ENCODE peak calls at places on chromosome 17, in nine cellular contexts. Z is SK-N-SH, T is AG04450, Y is cardiac muscle cell, R is ascending aorta, N is neural progenitor cell, L is esophagus squamous epithelium, B is left ventricle myocardium inferior, P is pancreas. A is an unnamed sample. For H3K27me3, the result is how much of the 10 kb centered on the place peaks cover.

GRCh38 chr17:77723909-77724875 is 234.3 kb upstream of the TNRC6C start:
- DNase-seq in B (no peak), R (peak), T (no peak), P (no peak), L (no peak), Z (no peak), N (no peak), Y (no peak), A (no peak)

GRCh38 chr17:4938670-4939553 is 934 bp downstream of the SLC25A11 start:
- DNase-seq in Z (no peak), P (peak), L (no peak), R (no peak), B (no peak), T (no peak), Y (no peak), N (no peak), A (no peak)

GRCh38 chr17:75488693-75489510 is 26.4 kb downstream of the CASKIN2 start:
- DNase-seq in B (no peak), Z (peak), N (no peak), R (no peak), Y (no peak), P (no peak), L (no peak), T (no peak), A (no peak)

GRCh38 chr17:3801043-3801746 is at the start of gene ITGAE:
- DNase-seq in Z (no peak), R (no peak), L (no peak), Y (no peak), N (no peak), B (no peak), T (no peak), P (no peak), A (no peak)

GRCh38 chr17:10745231-10745630 is 15.4 kb upstream of the TMEM220 start:
- DNase-seq in Y (peak), Z (no peak), N (no peak), T (no peak), R (no peak), P (no peak), L (no peak), B (no peak), A (no peak)

GRCh38 chr17:57548421-57549385 is 196.4 kb downstream of the CCDC182 start:
- DNase-seq in N (no peak), Y (peak), R (no peak), Z (no peak), T (no peak), B (no peak), P (no peak), L (no peak), A (no peak)

GRCh38 chr17:37392024-37392590 is 14.5 kb downstream of the ACACA start:
- DNase-seq in P (no peak), T (peak), L (no peak), Z (no peak), R (no peak), B (no peak), Y (peak), N (peak), A (peak)

GRCh38 chr17:42018339-42018738 is 1.1 kb upstream of the DNAJC7 start:
- DNase-seq in T (no peak), N (peak), Z (no peak), R (no peak), P (no peak), Y (no peak), B (no peak), L (no peak), A (no peak)

GRCh38 chr17:34139996-34140395 is 115.1 kb upstream of the CCL2 start:
- DNase-seq in N (peak), Y (no peak), L (no peak), P (no peak), B (no peak), Z (no peak), R (no peak), T (no peak), A (no peak)

GRCh38 chr17:39027037-39027436 is 59.8 kb upstream of the FBXO47 start:
- DNase-seq in B (peak), P (peak), R (peak), N (peak), L (no peak), Z (peak), T (no peak), Y (peak), A (no peak)

GRCh38 chr17:77728022-77728671 is 230.4 kb upstream of the TNRC6C start:
- DNase-seq in Z (peak), N (no peak), R (peak), Y (peak), P (no peak), T (no peak), B (peak), L (no peak), A (no peak)

GRCh38 chr17:49003557-49004511 is 6.6 kb downstream of the IGF2BP1 start:
- DNase-seq in Y (no peak), P (no peak), B (no peak), N (peak), L (no peak), T (no peak), Z (no peak), R (no peak), A (no peak)

GRCh38 chr17:57862410-57862989 is 12.7 kb upstream of the MRPS23 start:
- DNase-seq in L (no peak), Z (peak), P (no peak), T (no peak), B (no peak), Y (no peak), N (no peak), R (no peak), A (no peak)

GRCh38 chr17:80771612-80772005 is 220.0 kb upstream of the CHMP6 start:
- DNase-seq in R (peak), N (no peak), T (no peak), Z (no peak), L (no peak), Y (no peak), B (no peak), P (no peak), A (no peak)

GRCh38 chr17:38848939-38849563 is 4.5 kb downstream of the RPL23 start:
- DNase-seq in Y (no peak), P (no peak), R (no peak), N (no peak), Z (no peak), B (no peak), L (no peak), T (no peak), A (no peak)

GRCh38 chr17:50330151-50330753 is 15.7 kb upstream of the XYLT2 start:
- DNase-seq in T (no peak), Z (no peak), L (no peak), N (no peak), B (no peak), Y (no peak), R (no peak), P (no peak), A (no peak)

GRCh38 chr17:55668581-55668980 is 54.1 kb downstream of the TMEM100 start:
- DNase-seq in N (no peak), Z (no peak), Y (no peak), R (no peak), L (no peak), B (no peak), T (no peak), P (no peak), A (no peak)

GRCh38 chr17:61139219-61139618 is 260.4 kb upstream of the TBX2 start:
- DNase-seq in T (peak), N (no peak), P (no peak), B (no peak), Z (no peak), R (no peak), Y (peak), L (no peak), A (no peak)

GRCh38 chr17:18263885-18264682 is 3.6 kb downstream of the MIEF2 start:
- DNase-seq in Y (no peak), R (no peak), Z (no peak), P (no peak), L (no peak), T (no peak), N (no peak), B (no peak), A (no peak)

GRCh38 chr17:64599187-64599676 is 62.9 kb downstream of the SMURF2 start:
- DNase-seq in Z (no peak), R (no peak), Y (no peak), L (no peak), T (no peak), P (no peak), B (no peak), N (peak), A (no peak)
- H3K4me3 ChIP-seq in Z (no peak), R (no peak), Y (no peak), L (no peak), T (no peak), P (no peak), B (no peak), N (no peak), A (no peak)

GRCh38 chr17:7322520-7323194 is 6.5 kb downstream of the NEURL4 start:
- DNase-seq in L (no peak), N (no peak), P (no peak), Y (no peak), T (no peak), B (no peak), R (no peak), Z (no peak), A (no peak)

GRCh38 chr17:7325031-7325528 is 4.1 kb downstream of the NEURL4 start:
- DNase-seq in B (no peak), Z (no peak), P (no peak), T (no peak), L (no peak), R (no peak), N (no peak), Y (no peak), A (no peak)

GRCh38 chr17:7323731-7324437 is 5.3 kb downstream of the NEURL4 start:
- DNase-seq in L (no peak), Z (peak), T (no peak), Y (peak), R (peak), N (peak), B (peak), P (peak), A (no peak)

GRCh38 chr17:7326186-7326585 is 2.9 kb downstream of the NEURL4 start:
- DNase-seq in T (no peak), Y (no peak), P (no peak), B (no peak), R (no peak), L (no peak), Z (no peak), N (no peak), A (no peak)

GRCh38 chr17:7324438-7324779 is 4.7 kb downstream of the NEURL4 start:
- DNase-seq in Y (no peak), P (no peak), B (no peak), T (no peak), Z (no peak), R (no peak), N (no peak), L (no peak), A (no peak)
- TF ChIP-seq CTCF in Y (no peak), P (no peak), B (no peak), T (no peak), Z (peak), R (no peak), N (no peak), L (no peak), A (no peak)

GRCh38 chr17:47852113-47852949 is 1.4 kb upstream of the SP6 start:
- DNase-seq in Y (no peak), Z (no peak), B (no peak), N (no peak), R (no peak), T (no peak), P (no peak), L (no peak), A (no peak)
- H3K27me3 ChIP-seq in Y (half or more), Z (half or more), B (half or more), N (half or more), R (under half), T (half or more), P (under half), L (under half), A (under half)

DNA sequence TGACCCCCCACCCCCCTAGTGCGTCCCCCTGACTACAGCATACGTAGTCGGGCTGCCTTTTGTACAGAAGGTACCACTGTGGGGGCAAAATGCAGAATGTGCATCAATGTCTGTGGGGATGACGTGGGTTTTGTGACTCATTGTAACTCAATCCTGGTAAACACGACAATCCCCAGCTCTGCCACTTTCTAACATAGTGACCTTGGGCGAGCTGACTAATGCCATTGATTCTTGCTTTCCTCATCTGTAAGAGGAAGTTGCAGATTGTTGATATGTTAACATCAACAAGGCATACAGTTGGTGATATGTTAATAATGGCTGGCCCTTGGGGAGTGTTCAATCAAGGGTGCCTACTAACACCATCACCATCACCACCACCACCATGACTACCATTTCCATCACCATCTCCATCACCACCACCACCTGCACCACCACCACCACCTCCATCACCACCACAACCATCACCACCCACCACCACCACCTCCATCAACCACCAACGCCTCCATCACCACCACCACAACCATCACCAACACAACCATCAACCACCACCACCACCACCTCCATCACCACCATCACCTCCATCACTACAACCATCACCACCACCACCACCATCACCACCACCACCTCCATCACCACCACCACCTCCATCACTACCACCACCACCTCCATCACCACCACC is 15.9 kb downstream of the MARCHF10 start:
- DNase-seq in R (peak), T (peak), L (no peak), B (no peak), Z (no peak), Y (peak), N (no peak), P (peak), A (peak)
- H3K4me3 ChIP-seq in R (no peak), T (no peak), L (no peak), B (no peak), Z (no peak), Y (no peak), N (no peak), P (no peak), A (no peak)

DNA sequence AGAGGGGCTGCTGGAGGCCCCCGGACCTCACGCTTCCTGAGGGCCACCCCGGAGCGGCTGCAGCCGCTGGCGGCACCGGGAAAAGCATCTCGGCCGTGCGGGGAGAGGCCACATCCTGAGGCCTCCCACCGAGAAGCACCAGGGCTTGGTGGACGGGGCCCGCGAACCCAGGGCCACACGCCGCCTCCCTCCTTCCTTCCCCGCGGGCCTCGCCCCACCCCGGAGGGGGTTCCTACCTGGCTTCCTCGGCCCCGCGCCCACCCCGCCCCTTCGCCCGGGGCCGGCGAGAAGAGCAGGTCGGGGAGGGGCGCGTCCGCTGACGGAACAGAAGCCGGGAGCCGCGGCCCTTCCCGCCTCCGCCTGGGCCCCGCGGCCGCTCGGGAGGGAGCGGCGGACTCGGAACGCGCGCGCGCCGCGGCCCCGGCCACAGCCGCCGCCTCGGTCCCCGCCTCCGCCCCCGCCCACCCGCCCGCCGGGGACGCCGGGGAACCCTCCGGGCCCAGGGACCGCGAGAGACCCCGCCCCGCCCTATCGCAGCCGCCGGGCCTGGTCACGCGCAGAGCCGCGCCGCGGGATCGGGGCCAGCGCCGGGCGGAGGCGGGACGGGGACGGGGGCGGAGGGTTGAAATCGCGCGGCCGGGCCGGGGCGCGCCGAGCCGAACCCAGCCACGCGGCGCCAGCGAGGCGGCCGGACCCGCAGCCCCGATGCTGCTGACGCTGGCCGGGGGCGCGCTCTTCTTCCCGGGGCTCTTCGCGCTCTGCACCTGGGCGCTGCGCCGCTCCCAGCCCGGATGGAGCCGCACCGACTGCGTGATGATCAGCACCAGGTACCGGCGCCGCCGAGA is at the start of gene TLCD3A:
- DNase-seq in R (peak), P (peak), Z (peak), B (peak), L (no peak), T (no peak), N (peak), Y (peak), A (no peak)
- TF ChIP-seq CTCF in R (no peak), P (no peak), Z (no peak), B (no peak), L (no peak), T (no peak), N (no peak), Y (no peak), A (no peak)

A was measured in kidney epithelial cell.